ENCODE peak calls at places on chromosome 9, in eight cellular contexts. One of them, this sample, is unnamed. For H3K9me3, the result is how much of the 10 kb centered on the place peaks cover.

GRCh38 chr9:97237951-97238851 is 69.3 kb upstream of the CCDC180 start:
- DNase-seq in gastrocnemius medialis: peak
- DNase-seq in heart right ventricle: peak
- DNase-seq in neural progenitor cell: peak
- DNase-seq in IMR-90: peak
- DNase-seq in CD8-positive, alpha-beta T cell: peak
- DNase-seq in hepatocyte: peak
- DNase-seq in heart left ventricle: peak
- DNase-seq in this sample: peak

GRCh38 chr9:123933401-123933800 is 3.5 kb upstream of the DENND1A start:
- DNase-seq in gastrocnemius medialis: no peak
- DNase-seq in heart right ventricle: no peak
- DNase-seq in neural progenitor cell: no peak
- DNase-seq in IMR-90: peak
- DNase-seq in CD8-positive, alpha-beta T cell: no peak
- DNase-seq in hepatocyte: peak
- DNase-seq in heart left ventricle: no peak
- DNase-seq in this sample: peak

GRCh38 chr9:840343-840742 is 1.2 kb upstream of the DMRT1 start:
- DNase-seq in gastrocnemius medialis: no peak
- DNase-seq in heart right ventricle: no peak
- DNase-seq in neural progenitor cell: peak
- DNase-seq in IMR-90: no peak
- DNase-seq in CD8-positive, alpha-beta T cell: no peak
- DNase-seq in hepatocyte: no peak
- DNase-seq in heart left ventricle: no peak
- DNase-seq in this sample: no peak

GRCh38 chr9:123322771-123323481 is 33.1 kb upstream of the CRB2 start:
- DNase-seq in gastrocnemius medialis: no peak
- DNase-seq in heart right ventricle: no peak
- DNase-seq in neural progenitor cell: no peak
- DNase-seq in IMR-90: no peak
- DNase-seq in CD8-positive, alpha-beta T cell: peak
- DNase-seq in hepatocyte: no peak
- DNase-seq in heart left ventricle: no peak
- DNase-seq in this sample: peak

GRCh38 chr9:32395483-32396216 is 11.2 kb downstream of the ACO1 start:
- DNase-seq in gastrocnemius medialis: peak
- DNase-seq in heart right ventricle: peak
- DNase-seq in neural progenitor cell: no peak
- DNase-seq in IMR-90: peak
- DNase-seq in CD8-positive, alpha-beta T cell: no peak
- DNase-seq in hepatocyte: no peak
- DNase-seq in heart left ventricle: peak
- DNase-seq in this sample: peak

GRCh38 chr9:89502038-89502601 is 4.2 kb upstream of the SEMA4D start:
- DNase-seq in gastrocnemius medialis: no peak
- DNase-seq in heart right ventricle: no peak
- DNase-seq in neural progenitor cell: no peak
- DNase-seq in IMR-90: no peak
- DNase-seq in CD8-positive, alpha-beta T cell: peak
- DNase-seq in hepatocyte: no peak
- DNase-seq in heart left ventricle: no peak
- DNase-seq in this sample: no peak

GRCh38 chr9:116605904-116606341 is 81.2 kb upstream of the TRIM32 start:
- DNase-seq in gastrocnemius medialis: no peak
- DNase-seq in heart right ventricle: peak
- DNase-seq in neural progenitor cell: no peak
- DNase-seq in IMR-90: no peak
- DNase-seq in CD8-positive, alpha-beta T cell: no peak
- DNase-seq in hepatocyte: no peak
- DNase-seq in heart left ventricle: peak
- DNase-seq in this sample: no peak

GRCh38 chr9:115913666-115914065 is 239.9 kb upstream of the PAPPA start:
- DNase-seq in gastrocnemius medialis: no peak
- DNase-seq in heart right ventricle: no peak
- DNase-seq in neural progenitor cell: no peak
- DNase-seq in IMR-90: peak
- DNase-seq in CD8-positive, alpha-beta T cell: no peak
- DNase-seq in hepatocyte: no peak
- DNase-seq in heart left ventricle: no peak
- DNase-seq in this sample: no peak

GRCh38 chr9:112042769-112043168 is 132.3 kb downstream of the SUSD1 start:
- DNase-seq in gastrocnemius medialis: no peak
- DNase-seq in heart right ventricle: no peak
- DNase-seq in neural progenitor cell: no peak
- DNase-seq in IMR-90: no peak
- DNase-seq in CD8-positive, alpha-beta T cell: no peak
- DNase-seq in hepatocyte: no peak
- DNase-seq in heart left ventricle: no peak
- DNase-seq in this sample: no peak

GRCh38 chr9:91075279-91075678 is 273.7 kb downstream of the SYK start:
- DNase-seq in gastrocnemius medialis: no peak
- DNase-seq in heart right ventricle: no peak
- DNase-seq in neural progenitor cell: no peak
- DNase-seq in IMR-90: no peak
- DNase-seq in CD8-positive, alpha-beta T cell: no peak
- DNase-seq in hepatocyte: no peak
- DNase-seq in heart left ventricle: no peak
- DNase-seq in this sample: no peak

GRCh38 chr9:136560586-136560985 is 14.7 kb upstream of the NOTCH1 start:
- DNase-seq in gastrocnemius medialis: no peak
- DNase-seq in heart right ventricle: no peak
- DNase-seq in neural progenitor cell: no peak
- DNase-seq in IMR-90: no peak
- DNase-seq in CD8-positive, alpha-beta T cell: no peak
- DNase-seq in hepatocyte: no peak
- DNase-seq in heart left ventricle: no peak
- DNase-seq in this sample: no peak

GRCh38 chr9:68651280-68651893 is 53.7 kb upstream of the PIP5K1B start:
- DNase-seq in gastrocnemius medialis: no peak
- DNase-seq in heart right ventricle: no peak
- DNase-seq in neural progenitor cell: no peak
- DNase-seq in IMR-90: no peak
- DNase-seq in CD8-positive, alpha-beta T cell: no peak
- DNase-seq in hepatocyte: no peak
- DNase-seq in heart left ventricle: no peak
- DNase-seq in this sample: no peak

GRCh38 chr9:68653141-68653595 is 51.9 kb upstream of the PIP5K1B start:
- DNase-seq in gastrocnemius medialis: no peak
- DNase-seq in heart right ventricle: no peak
- DNase-seq in neural progenitor cell: no peak
- DNase-seq in IMR-90: no peak
- DNase-seq in CD8-positive, alpha-beta T cell: no peak
- DNase-seq in hepatocyte: no peak
- DNase-seq in heart left ventricle: no peak
- DNase-seq in this sample: no peak

GRCh38 chr9:68643901-68644809 is 60.9 kb upstream of the PIP5K1B start:
- DNase-seq in gastrocnemius medialis: no peak
- DNase-seq in heart right ventricle: no peak
- DNase-seq in neural progenitor cell: peak
- DNase-seq in IMR-90: no peak
- DNase-seq in CD8-positive, alpha-beta T cell: no peak
- DNase-seq in hepatocyte: no peak
- DNase-seq in heart left ventricle: no peak
- DNase-seq in this sample: no peak

GRCh38 chr9:68648164-68648563 is 56.9 kb upstream of the PIP5K1B start:
- DNase-seq in gastrocnemius medialis: no peak
- DNase-seq in heart right ventricle: no peak
- DNase-seq in neural progenitor cell: no peak
- DNase-seq in IMR-90: no peak
- DNase-seq in CD8-positive, alpha-beta T cell: no peak
- DNase-seq in hepatocyte: no peak
- DNase-seq in heart left ventricle: no peak
- DNase-seq in this sample: no peak

DNA sequence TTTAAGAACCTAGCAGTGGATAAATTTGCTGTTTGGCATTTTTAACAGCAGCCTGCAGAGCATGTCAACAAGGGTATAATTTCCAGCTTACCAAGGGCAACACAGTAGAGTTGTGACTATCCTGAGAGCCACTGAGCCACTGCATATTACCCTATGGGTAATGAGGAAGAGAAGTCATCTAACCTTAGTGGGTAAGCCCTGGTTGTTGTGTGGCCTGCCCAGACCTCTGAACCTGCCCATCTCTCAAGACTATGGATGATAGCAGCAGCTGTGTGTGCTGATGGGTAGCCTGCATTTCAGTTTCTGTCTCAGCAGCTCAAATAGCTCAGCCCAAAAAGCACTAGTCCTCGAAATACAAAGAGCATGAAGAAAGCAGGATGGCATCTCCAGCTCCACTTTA is 56.1 kb upstream of the PIP5K1B start:
- DNase-seq in gastrocnemius medialis: no peak
- DNase-seq in heart right ventricle: no peak
- DNase-seq in neural progenitor cell: no peak
- DNase-seq in IMR-90: no peak
- DNase-seq in CD8-positive, alpha-beta T cell: no peak
- DNase-seq in hepatocyte: no peak
- DNase-seq in heart left ventricle: no peak
- DNase-seq in this sample: no peak
- TF ChIP-seq CTCF in gastrocnemius medialis: no peak
- TF ChIP-seq CTCF in heart right ventricle: no peak
- TF ChIP-seq CTCF in neural progenitor cell: no peak
- TF ChIP-seq CTCF in IMR-90: no peak
- TF ChIP-seq CTCF in CD8-positive, alpha-beta T cell: no peak
- TF ChIP-seq CTCF in hepatocyte: no peak
- TF ChIP-seq CTCF in heart left ventricle: no peak
- TF ChIP-seq CTCF in this sample: no peak

GRCh38 chr9:20228096-20228495 is 394.2 kb downstream of the MLLT3 start:
- DNase-seq in gastrocnemius medialis: no peak
- DNase-seq in heart right ventricle: no peak
- DNase-seq in neural progenitor cell: no peak
- DNase-seq in IMR-90: no peak
- DNase-seq in CD8-positive, alpha-beta T cell: no peak
- DNase-seq in hepatocyte: no peak
- DNase-seq in heart left ventricle: no peak
- DNase-seq in this sample: no peak
- H3K9me3 ChIP-seq in gastrocnemius medialis: under half
- H3K9me3 ChIP-seq in heart right ventricle: under half
- H3K9me3 ChIP-seq in neural progenitor cell: under half
- H3K9me3 ChIP-seq in IMR-90: under half
- H3K9me3 ChIP-seq in CD8-positive, alpha-beta T cell: under half
- H3K9me3 ChIP-seq in hepatocyte: under half
- H3K9me3 ChIP-seq in heart left ventricle: under half
- H3K9me3 ChIP-seq in this sample: under half

DNA sequence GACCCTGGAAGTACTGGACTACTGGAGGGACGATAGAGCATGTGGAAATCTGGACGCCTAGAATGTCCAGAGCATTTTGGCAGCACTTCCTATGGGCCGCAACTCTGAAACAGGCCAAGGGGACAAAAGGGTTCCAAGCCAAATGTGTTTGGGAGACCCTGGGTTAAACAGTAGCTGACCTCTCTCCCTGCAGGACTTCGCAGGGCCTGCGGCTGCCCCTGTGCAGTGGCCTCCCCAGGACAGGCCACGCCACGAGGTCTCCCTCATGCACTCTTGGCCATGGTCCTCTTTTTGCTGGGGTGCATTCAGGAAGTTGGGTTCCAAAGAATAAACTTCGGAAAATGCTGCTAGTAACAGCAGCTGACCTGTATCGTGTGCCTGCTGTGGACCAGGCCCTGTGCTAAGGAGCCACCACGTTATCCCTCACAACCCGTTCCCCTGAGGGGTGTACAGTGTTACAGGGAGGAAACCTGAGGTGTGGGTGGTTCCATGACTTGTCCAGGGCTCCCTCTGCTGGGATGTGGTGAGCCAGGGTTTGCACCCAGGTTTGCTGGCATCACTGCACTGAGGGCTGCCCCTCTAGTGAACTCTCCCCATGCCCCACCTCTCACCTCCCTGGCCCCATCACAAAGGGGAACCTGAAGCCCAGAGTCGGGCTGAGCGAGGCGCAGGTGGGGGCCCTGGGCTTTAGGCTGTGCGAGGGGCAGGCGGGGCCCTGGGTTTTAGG is 79.4 kb downstream of the AMBP start:
- DNase-seq in gastrocnemius medialis: no peak
- DNase-seq in heart right ventricle: peak
- DNase-seq in neural progenitor cell: peak
- DNase-seq in IMR-90: peak
- DNase-seq in CD8-positive, alpha-beta T cell: no peak
- DNase-seq in hepatocyte: peak
- DNase-seq in heart left ventricle: no peak
- DNase-seq in this sample: peak
- TF ChIP-seq CTCF in gastrocnemius medialis: no peak
- TF ChIP-seq CTCF in heart right ventricle: no peak
- TF ChIP-seq CTCF in neural progenitor cell: peak
- TF ChIP-seq CTCF in IMR-90: peak
- TF ChIP-seq CTCF in CD8-positive, alpha-beta T cell: no peak
- TF ChIP-seq CTCF in hepatocyte: peak
- TF ChIP-seq CTCF in heart left ventricle: peak
- TF ChIP-seq CTCF in this sample: peak

GRCh38 chr9:138122676-138123075 is 245.1 kb downstream of the CACNA1B start:
- DNase-seq in gastrocnemius medialis: no peak
- DNase-seq in heart right ventricle: no peak
- DNase-seq in neural progenitor cell: no peak
- DNase-seq in IMR-90: no peak
- DNase-seq in CD8-positive, alpha-beta T cell: no peak
- DNase-seq in hepatocyte: no peak
- DNase-seq in heart left ventricle: no peak
- DNase-seq in this sample: no peak

GRCh38 chr9:138120511-138121437 is 243.2 kb downstream of the CACNA1B start:
- DNase-seq in gastrocnemius medialis: no peak
- DNase-seq in heart right ventricle: no peak
- DNase-seq in neural progenitor cell: no peak
- DNase-seq in IMR-90: no peak
- DNase-seq in CD8-positive, alpha-beta T cell: no peak
- DNase-seq in hepatocyte: no peak
- DNase-seq in heart left ventricle: no peak
- DNase-seq in this sample: peak

GRCh38 chr9:138122201-138122600 is 244.6 kb downstream of the CACNA1B start:
- DNase-seq in gastrocnemius medialis: no peak
- DNase-seq in heart right ventricle: no peak
- DNase-seq in neural progenitor cell: no peak
- DNase-seq in IMR-90: no peak
- DNase-seq in CD8-positive, alpha-beta T cell: no peak
- DNase-seq in hepatocyte: no peak
- DNase-seq in heart left ventricle: no peak
- DNase-seq in this sample: peak

GRCh38 chr9:138120072-138120471 is 242.5 kb downstream of the CACNA1B start:
- DNase-seq in gastrocnemius medialis: no peak
- DNase-seq in heart right ventricle: no peak
- DNase-seq in neural progenitor cell: no peak
- DNase-seq in IMR-90: no peak
- DNase-seq in CD8-positive, alpha-beta T cell: no peak
- DNase-seq in hepatocyte: no peak
- DNase-seq in heart left ventricle: no peak
- DNase-seq in this sample: peak

DNA sequence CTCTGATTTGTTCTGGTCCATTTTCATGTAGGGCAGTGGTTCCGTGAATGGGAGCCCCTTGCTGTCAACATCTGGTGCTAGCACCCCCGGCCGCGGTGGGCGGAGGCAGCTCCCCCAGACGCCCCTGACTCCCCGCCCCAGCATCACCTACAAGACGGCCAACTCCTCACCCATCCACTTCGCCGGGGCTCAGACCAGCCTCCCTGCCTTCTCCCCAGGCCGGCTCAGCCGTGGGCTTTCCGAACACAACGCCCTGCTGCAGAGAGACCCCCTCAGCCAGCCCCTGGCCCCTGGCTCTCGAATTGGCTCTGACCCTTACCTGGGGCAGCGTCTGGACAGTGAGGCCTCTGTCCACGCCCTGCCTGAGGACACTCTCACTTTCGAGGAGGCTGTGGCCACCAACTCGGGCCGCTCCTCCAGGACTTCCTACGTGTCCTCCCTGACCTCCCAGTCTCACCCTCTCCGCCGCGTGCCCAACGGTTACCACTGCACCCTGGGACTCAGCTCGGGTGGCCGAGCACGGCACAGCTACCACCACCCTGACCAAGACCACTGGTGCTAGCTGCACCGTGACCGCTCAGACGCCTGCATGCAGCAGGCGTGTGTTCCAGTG is 244.0 kb downstream of the CACNA1B start:
- DNase-seq in gastrocnemius medialis: no peak
- DNase-seq in heart right ventricle: no peak
- DNase-seq in neural progenitor cell: no peak
- DNase-seq in IMR-90: no peak
- DNase-seq in CD8-positive, alpha-beta T cell: no peak
- DNase-seq in hepatocyte: no peak
- DNase-seq in heart left ventricle: no peak
- DNase-seq in this sample: peak
- H3K9me3 ChIP-seq in gastrocnemius medialis: under half
- H3K9me3 ChIP-seq in heart right ventricle: under half
- H3K9me3 ChIP-seq in neural progenitor cell: under half
- H3K9me3 ChIP-seq in IMR-90: half or more
- H3K9me3 ChIP-seq in CD8-positive, alpha-beta T cell: under half
- H3K9me3 ChIP-seq in hepatocyte: under half
- H3K9me3 ChIP-seq in heart left ventricle: under half
- H3K9me3 ChIP-seq in this sample: under half